ENCODE peak calls at places on chromosome 1, in six cellular contexts. X is AG10803, J is A549, E is BJ, D is NB4, F is OCI-LY7. V is an unnamed sample.

GRCh38 chr1:55369474-55369873 is 154.3 kb upstream of the USP24 start:
- DNase-seq in D (no peak), J (no peak), E (no peak), F (no peak), X (peak), V (no peak)

GRCh38 chr1:28518745-28519341 is 13.0 kb downstream of the RCC1 start:
- DNase-seq in D (peak), F (peak), E (no peak), X (no peak), J (peak), V (peak)

GRCh38 chr1:107531065-107531908 is 390.4 kb downstream of the NTNG1 start:
- DNase-seq in J (no peak), X (no peak), F (no peak), D (no peak), E (no peak), V (no peak)

GRCh38 chr1:32733573-32734321 is 31.2 kb upstream of the SYNC start:
- DNase-seq in X (peak), F (no peak), D (no peak), E (no peak), J (no peak), V (peak)

GRCh38 chr1:119636500-119637089 is 11.5 kb downstream of the ZNF697 start:
- DNase-seq in J (no peak), F (no peak), X (no peak), E (no peak), D (no peak), V (no peak)

GRCh38 chr1:197787056-197787455 is 11.8 kb upstream of the DENND1B start:
- DNase-seq in E (no peak), X (peak), J (no peak), D (no peak), F (no peak), V (no peak)

GRCh38 chr1:201025571-201026002 is 2.1 kb upstream of the KIF21B start:
- DNase-seq in X (no peak), E (no peak), F (peak), J (peak), D (peak), V (peak)

GRCh38 chr1:38671221-38671620 is 188.4 kb downstream of the RRAGC start:
- DNase-seq in E (no peak), F (no peak), D (no peak), J (no peak), X (no peak), V (no peak)

GRCh38 chr1:99472893-99473292 is 173.0 kb upstream of the PALMD start:
- DNase-seq in D (no peak), X (peak), J (no peak), E (no peak), F (no peak), V (no peak)

GRCh38 chr1:171506525-171507304 is 21.4 kb downstream of the PRRC2C start:
- DNase-seq in J (no peak), X (no peak), E (no peak), D (no peak), F (no peak), V (no peak)

GRCh38 chr1:51330331-51331201 is at the start of gene TTC39A:
- DNase-seq in D (no peak), F (no peak), E (no peak), J (no peak), X (no peak), V (no peak)

GRCh38 chr1:145750444-145750843 is 31.1 kb downstream of the CD160 start:
- DNase-seq in E (no peak), D (no peak), X (no peak), J (no peak), F (no peak), V (no peak)

GRCh38 chr1:72357411-72357810 is 75.1 kb upstream of the NEGR1 start:
- DNase-seq in X (peak), E (no peak), J (no peak), F (no peak), D (no peak), V (no peak)

GRCh38 chr1:119367332-119368124 is 1.1 kb upstream of the HAO2 start:
- DNase-seq in X (peak), D (peak), E (peak), J (peak), F (peak), V (peak)

GRCh38 chr1:21700094-21700493 is 30.9 kb upstream of the RAP1GAP start:
- DNase-seq in E (no peak), J (no peak), D (no peak), F (no peak), X (no peak), V (no peak)

GRCh38 chr1:53833393-53833792 is 4.7 kb downstream of the NDC1 start:
- DNase-seq in F (no peak), E (no peak), J (no peak), X (no peak), D (no peak), V (no peak)

GRCh38 chr1:36772837-36773495 is 261.3 kb downstream of the GRIK3 start:
- DNase-seq in J (no peak), F (no peak), D (no peak), X (no peak), E (no peak), V (no peak)

GRCh38 chr1:111234258-111234657 is 6.7 kb downstream of the CHI3L2 start:
- DNase-seq in E (no peak), J (no peak), D (no peak), F (no peak), X (no peak), V (no peak)

GRCh38 chr1:64936958-64937357 is 29.4 kb downstream of the JAK1 start:
- DNase-seq in F (no peak), J (no peak), D (peak), X (peak), E (no peak), V (no peak)

DNA sequence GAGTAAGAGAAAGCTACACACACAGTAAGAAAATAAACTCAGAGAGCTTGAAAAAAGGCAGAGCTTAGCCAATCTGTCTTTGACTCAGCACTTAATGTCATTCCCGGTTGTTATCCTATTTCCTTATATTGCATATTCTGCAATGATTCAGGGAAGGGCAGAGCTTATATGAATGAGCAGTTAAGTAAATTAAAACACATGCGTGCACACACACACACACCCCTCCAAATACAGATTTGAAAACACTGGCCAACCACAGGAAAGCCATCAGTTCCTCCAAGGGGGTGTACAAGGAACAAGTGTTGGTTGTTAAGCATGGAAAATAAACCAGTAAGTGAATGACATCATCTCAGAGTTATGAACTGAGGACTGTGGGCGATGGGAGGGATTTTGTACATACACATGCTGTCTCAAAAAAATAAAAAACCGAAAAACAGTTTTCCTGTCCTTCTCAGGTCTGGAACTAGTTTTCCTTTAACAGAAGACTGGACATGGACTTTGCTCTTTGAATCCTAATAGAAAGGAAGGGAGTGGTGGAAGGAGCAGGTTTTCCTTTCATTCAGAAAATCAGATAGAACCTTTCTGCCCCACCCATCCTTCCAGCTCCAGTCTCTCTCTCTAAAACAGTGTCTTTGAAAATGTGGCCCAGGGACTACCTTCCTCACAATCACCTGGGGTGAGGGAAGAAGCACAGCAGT is 955 bp downstream of the IQGAP3 start:
- DNase-seq in D (peak), J (peak), X (peak), E (peak), F (no peak), V (no peak)
- TF ChIP-seq CTCF in D (no peak), J (no peak), X (no peak), E (no peak), F (no peak), V (no peak)

GRCh38 chr1:1918901-1919303 is at the start of gene TMEM52:
- DNase-seq in J (no peak), E (no peak), X (no peak), F (no peak), D (no peak), V (no peak)
- TF ChIP-seq CTCF in J (no peak), E (no peak), X (no peak), F (peak), D (no peak), V (no peak)

GRCh38 chr1:25760871-25761270 is 39.1 kb upstream of the SELENON start:
- DNase-seq in E (no peak), J (no peak), F (no peak), X (no peak), D (no peak), V (no peak)

GRCh38 chr1:25765910-25766645 is 33.9 kb upstream of the SELENON start:
- DNase-seq in E (no peak), D (peak), J (no peak), F (no peak), X (no peak), V (no peak)

GRCh38 chr1:25760122-25760719 is 39.8 kb upstream of the SELENON start:
- DNase-seq in X (no peak), F (no peak), J (no peak), E (no peak), D (no peak), V (no peak)

GRCh38 chr1:25765152-25765909 is 34.7 kb upstream of the SELENON start:
- DNase-seq in J (no peak), E (no peak), D (peak), F (no peak), X (no peak), V (no peak)

GRCh38 chr1:25763493-25763892 is 36.5 kb upstream of the SELENON start:
- DNase-seq in X (no peak), D (no peak), F (no peak), E (no peak), J (no peak), V (no peak)
- TF ChIP-seq CTCF in X (no peak), D (no peak), F (no peak), E (no peak), J (no peak), V (no peak)

GRCh38 chr1:109479311-109479710 is 4.4 kb upstream of the ATXN7L2 start:
- DNase-seq in D (no peak), E (no peak), X (no peak), J (no peak), F (no peak), V (no peak)

GRCh38 chr1:109479901-109480300 is 3.8 kb upstream of the ATXN7L2 start:
- DNase-seq in F (no peak), J (no peak), X (no peak), D (no peak), E (no peak), V (no peak)

GRCh38 chr1:109476825-109477224 is 6.9 kb upstream of the ATXN7L2 start:
- DNase-seq in E (no peak), X (no peak), J (no peak), D (no peak), F (no peak), V (no peak)

GRCh38 chr1:109477821-109478220 is 5.9 kb upstream of the ATXN7L2 start:
- DNase-seq in D (peak), X (no peak), F (no peak), J (no peak), E (no peak), V (no peak)

GRCh38 chr1:109478806-109479205 is 4.9 kb upstream of the ATXN7L2 start:
- DNase-seq in X (no peak), F (peak), D (no peak), J (no peak), E (no peak), V (no peak)
- TF ChIP-seq CTCF in X (no peak), F (no peak), D (no peak), J (no peak), E (no peak), V (no peak)

V was measured in GM10248.